ENCODE peak calls at places on chromosomes 11 and 22, in five cellular contexts. W is CD4-positive, CD25-positive, alpha-beta regulatory T cell; Z is pancreas; X is CD4-positive, alpha-beta memory T cell; R is neuronal stem cell. T is an unnamed sample.

GRCh38 chr11:83285131-83285770 is 916 bp downstream of the CCDC90B start:
- DNase-seq in R (no peak), X (no peak), W (no peak), Z (no peak), T (no peak)

GRCh38 chr11:79276900-79277299 is 163.9 kb downstream of the TENM4 start:
- DNase-seq in W (no peak), R (no peak), Z (no peak), X (no peak), T (no peak)

GRCh38 chr11:119363874-119364590 is 17.5 kb downstream of the USP2 start:
- DNase-seq in X (peak; percentile 49), R (peak; percentile 63), W (peak; percentile 36), Z (peak; percentile 91), T (peak; percentile 71)

GRCh38 chr22:25368271-25368670 is 148.8 kb downstream of the CRYBB2 start:
- DNase-seq in Z (no peak), X (no peak), W (no peak), R (no peak), T (peak; percentile 37)

GRCh38 chr11:71286701-71287643 is 34.6 kb upstream of the SHANK2 start:
- DNase-seq in W (no peak), R (no peak), Z (no peak), X (no peak), T (peak; percentile 36)

GRCh38 chr11:9313648-9314290 is 624 bp downstream of the TMEM41B start:
- DNase-seq in W (no peak), R (no peak), Z (no peak), X (no peak), T (peak; percentile 77)

GRCh38 chr22:31049815-31050420 is 31.2 kb upstream of the SMTN start:
- DNase-seq in W (no peak), Z (no peak), X (no peak), R (no peak), T (no peak)

GRCh38 chr22:38949889-38950405 is 7.5 kb upstream of the APOBEC3A start:
- DNase-seq in R (no peak), X (no peak), Z (no peak), W (no peak), T (no peak)

GRCh38 chr11:111764621-111765020 is 1.6 kb downstream of the PPP2R1B start:
- DNase-seq in W (no peak), R (no peak), X (no peak), Z (no peak), T (no peak)

GRCh38 chr22:21051145-21051835 is 5.5 kb downstream of the LRRC74B start:
- DNase-seq in X (no peak), W (no peak), R (no peak), Z (no peak), T (no peak)

GRCh38 chr22:44497904-44498242 is at the start of gene RTL6:
- DNase-seq in R (no peak), W (no peak), Z (no peak), X (no peak), T (no peak)

GRCh38 chr22:37229805-37230672 is 14.0 kb downstream of the RAC2 start:
- DNase-seq in X (peak; percentile 88), R (no peak), Z (no peak), W (peak; percentile 89), T (peak; percentile 66)

GRCh38 chr11:8227156-8228152 is 36.2 kb downstream of the LMO1 start:
- DNase-seq in Z (no peak), R (no peak), X (no peak), W (no peak), T (no peak)

GRCh38 chr11:2395856-2396255 is 4.7 kb upstream of the TSSC4 start:
- DNase-seq in W (no peak), Z (no peak), X (no peak), R (no peak), T (no peak)
- H3K4me1 ChIP-seq in W (peaks cover 8% of the 10 kb centered on the region), Z (no peaks in the 10 kb centered on the region), X (peaks cover 9% of the 10 kb centered on the region), R (peaks cover 5% of the 10 kb centered on the region), T (no peaks in the 10 kb centered on the region)

GRCh38 chr11:65489706-65490310 is 9.0 kb upstream of the MALAT1 start:
- DNase-seq in X (no peak), R (no peak), Z (peak; percentile 43), W (no peak), T (peak; percentile 12)

GRCh38 chr11:65488273-65489058 is 10.4 kb upstream of the MALAT1 start:
- DNase-seq in W (no peak), X (no peak), R (no peak), Z (peak; percentile 49), T (peak; percentile 46)

GRCh38 chr11:65491163-65491465 is 7.7 kb upstream of the MALAT1 start:
- DNase-seq in Z (peak; percentile 37), X (no peak), R (no peak), W (no peak), T (no peak)

GRCh38 chr11:65487467-65488272 is 11.2 kb upstream of the MALAT1 start:
- DNase-seq in W (no peak), R (peak; percentile 99), X (no peak), Z (peak; percentile 82), T (peak; percentile 92)

GRCh38 chr11:65489061-65489705 is 9.7 kb upstream of the MALAT1 start:
- DNase-seq in W (no peak), X (no peak), R (peak; percentile 88), Z (peak; percentile 54), T (peak; percentile 55)
- H3K36me3 ChIP-seq in W (no peaks in the 10 kb centered on the region), X (no peaks in the 10 kb centered on the region), R (no peaks in the 10 kb centered on the region), Z (no peaks in the 10 kb centered on the region), T (no peaks in the 10 kb centered on the region)

GRCh38 chr22:36163497-36163896 is 2.9 kb upstream of the APOL3 start:
- DNase-seq in X (no peak), R (no peak), Z (no peak), W (no peak), T (no peak)

GRCh38 chr22:36156515-36157419 is 3.8 kb downstream of the APOL3 start:
- DNase-seq in R (no peak), Z (no peak), X (peak; percentile 68), W (peak; percentile 45), T (peak; percentile 86)

GRCh38 chr22:36164621-36165020 is 4.1 kb upstream of the APOL3 start:
- DNase-seq in W (no peak), R (no peak), Z (no peak), X (no peak), T (no peak)

GRCh38 chr22:36162127-36163034 is 1.8 kb upstream of the APOL3 start:
- DNase-seq in Z (no peak), R (no peak), W (peak; percentile 39), X (peak; percentile 72), T (no peak)

GRCh38 chr22:36160499-36160942 is at the start of gene APOL3:
- DNase-seq in W (peak; percentile 41), R (no peak), Z (no peak), X (peak; percentile 61), T (peak; percentile 92)
- H3K4me3 ChIP-seq in W (peak within 1 kb of the TSS; percentile 99), R (no peak within 1 kb of the TSS), Z (peak within 1 kb of the TSS; percentile 27), X (peak within 1 kb of the TSS; percentile 99), T (peak within 1 kb of the TSS; percentile 29)

GRCh38 chr11:108198833-108199232 is 23.6 kb downstream of the NPAT start:
- DNase-seq in R (no peak), W (no peak), Z (no peak), X (no peak), T (no peak)

GRCh38 chr11:108196901-108197300 is 25.5 kb downstream of the NPAT start:
- DNase-seq in Z (no peak), R (no peak), X (no peak), W (no peak), T (no peak)

GRCh38 chr11:108203075-108203474 is 19.4 kb downstream of the NPAT start:
- DNase-seq in Z (no peak), W (no peak), R (no peak), X (no peak), T (no peak)

GRCh38 chr11:108197351-108197750 is 25.1 kb downstream of the NPAT start:
- DNase-seq in R (no peak), Z (no peak), X (no peak), W (no peak), T (no peak)

DNA sequence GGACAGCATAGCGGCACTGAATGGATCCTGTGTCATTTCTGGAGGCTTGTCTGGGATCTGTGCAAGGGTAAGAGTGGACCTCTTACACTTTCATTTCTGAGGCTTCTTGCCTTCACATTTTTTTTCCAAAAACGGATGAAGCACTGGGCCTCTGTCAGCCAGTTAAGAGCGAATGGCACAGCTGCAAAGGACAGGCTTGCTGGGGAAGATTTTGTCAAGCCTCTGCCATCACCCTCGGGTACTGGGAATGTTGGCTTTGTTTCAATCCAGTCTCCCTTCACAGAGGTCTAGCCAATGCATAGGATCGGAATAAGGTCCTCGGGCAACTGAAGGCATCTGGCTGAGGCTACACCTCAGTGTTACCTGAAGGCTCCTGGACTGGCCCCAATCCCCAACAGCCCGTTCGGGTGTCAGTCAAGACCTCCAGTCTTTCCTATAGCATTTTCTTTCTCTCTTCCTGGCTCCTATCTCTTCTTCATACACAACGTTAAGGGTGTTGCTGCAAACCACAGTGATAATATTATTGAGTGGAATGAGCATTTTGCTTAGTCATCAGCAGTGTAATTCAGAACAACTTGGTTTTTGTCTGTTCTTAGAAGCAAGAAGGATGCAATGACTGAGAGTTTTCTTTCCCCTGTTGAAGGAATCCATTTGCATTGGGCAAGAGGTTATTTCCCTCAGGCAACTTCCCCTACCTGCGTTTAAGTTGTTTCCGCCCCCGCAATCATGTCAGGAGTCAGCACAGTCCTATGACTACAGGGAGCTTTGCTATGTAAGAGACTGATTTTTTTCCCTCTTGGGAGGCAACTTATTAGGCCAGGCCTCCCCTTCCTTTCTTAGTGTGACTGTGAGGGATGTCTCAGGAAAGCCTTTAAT is 22.8 kb downstream of the NPAT start:
- DNase-seq in X (peak; percentile 17), W (peak; percentile 11), Z (no peak), R (no peak), T (no peak)
- H3K4me1 ChIP-seq in X (peaks cover 78% of the 10 kb centered on the region), W (peaks cover 32% of the 10 kb centered on the region), Z (peaks cover 9% of the 10 kb centered on the region), R (no peaks in the 10 kb centered on the region), T (peaks cover 5% of the 10 kb centered on the region)

GRCh38 chr11:94861306-94861845 is 93.2 kb downstream of the AMOTL1 start:
- DNase-seq in R (no peak), X (no peak), Z (no peak), W (no peak), T (no peak)
- H3K36me3 ChIP-seq in R (peaks cover 100% of the 10 kb centered on the region), X (no peaks in the 10 kb centered on the region), Z (no peaks in the 10 kb centered on the region), W (no peaks in the 10 kb centered on the region), T (no peaks in the 10 kb centered on the region)

DNA sequence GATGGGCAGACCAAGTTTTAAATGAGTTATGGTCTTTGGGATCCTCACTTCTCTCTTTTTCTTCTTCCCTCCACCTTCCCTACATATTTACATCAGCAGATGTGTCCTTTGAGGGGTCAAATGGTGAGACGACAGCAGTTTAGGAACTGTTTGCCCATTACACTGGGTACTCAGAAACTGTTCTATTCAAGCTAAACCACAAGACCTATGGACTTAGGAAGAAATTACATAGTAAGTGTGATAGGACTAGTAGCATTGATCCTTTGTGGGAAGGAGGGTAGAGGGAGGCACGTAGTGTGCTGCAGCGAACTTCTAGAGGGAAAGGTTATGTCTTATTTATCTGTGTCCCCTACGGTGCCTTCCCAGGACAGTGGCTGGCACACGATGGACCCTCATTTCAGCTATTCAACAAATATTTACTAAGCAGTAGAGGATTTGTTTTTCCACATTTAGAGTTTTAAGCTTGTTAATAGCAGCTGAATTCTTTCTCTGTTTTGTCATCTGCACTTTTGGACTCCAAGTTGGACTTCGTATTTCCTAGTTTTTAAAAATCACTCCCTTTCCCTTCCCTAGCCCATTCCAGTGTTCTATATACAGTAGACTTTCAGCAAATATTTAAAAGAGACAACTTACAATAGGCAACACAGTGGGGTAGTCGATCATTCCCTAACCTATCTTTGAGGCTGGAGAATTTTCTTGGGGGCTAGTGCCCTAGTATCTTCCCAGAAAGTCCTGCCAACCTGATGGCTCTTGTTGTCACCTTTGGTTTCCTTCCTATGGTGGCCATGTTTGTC is 13.9 kb downstream of the FZD4 start:
- DNase-seq in W (no peak), X (no peak), R (no peak), Z (no peak), T (peak; percentile 25)
- H3K4me3 ChIP-seq in W (no peak overlapping the region), X (no peak overlapping the region), R (no peak overlapping the region), Z (no peak overlapping the region), T (no peak overlapping the region)

T was measured in small intestine.